ENCODE peak calls at places on chromosomes 13 and 19, in ten cellular contexts. G is RWPE1; D is AG08396; F is cardiac fibroblast; T is Caco-2; I is SW 1271; A is SW480; B is EL; Q is Jurkat, Clone E6-1; N is activated naive CD4-positive, alpha-beta T cell treated with anti-CD3 and anti-CD28 coated beads, Interleukin-2, amount 50 U/mL, for 16 hours. R is an unnamed sample.

GRCh38 chr19:38711726-38712153 is 32.5 kb downstream of the CAPN12 start:
- DNase-seq in A (peak), G (no peak), D (peak), F (peak), T (no peak), I (no peak), Q (no peak), B (peak), N (no peak), R (no peak)

GRCh38 chr19:2309734-2310362 is 1.9 kb upstream of the LINGO3 start:
- DNase-seq in G (no peak), B (peak), F (no peak), Q (no peak), I (no peak), A (peak), T (no peak), D (no peak), N (no peak), R (no peak)

GRCh38 chr13:106432636-106433035 is 102.8 kb downstream of the EFNB2 start:
- DNase-seq in D (no peak), B (peak), I (no peak), N (no peak), G (peak), Q (no peak), A (peak), F (no peak), T (no peak), R (no peak)

GRCh38 chr13:69300131-69300530 is 807.5 kb upstream of the ATXN8OS start:
- DNase-seq in G (no peak), D (no peak), Q (no peak), B (no peak), F (no peak), T (no peak), I (no peak), N (no peak), A (no peak), R (no peak)

GRCh38 chr19:17766543-17767131 is 15.4 kb downstream of the FCHO1 start:
- DNase-seq in B (peak), T (peak), F (peak), A (peak), G (peak), Q (no peak), N (peak), I (peak), D (peak), R (peak)

GRCh38 chr13:24038846-24039330 is 121.6 kb upstream of the SPATA13 start:
- DNase-seq in B (peak), F (no peak), I (no peak), D (peak), Q (no peak), G (no peak), T (no peak), N (no peak), A (peak), R (no peak)

GRCh38 chr13:31424130-31424729 is 224.5 kb downstream of the B3GLCT start:
- DNase-seq in Q (peak), D (peak), B (peak), G (peak), T (peak), A (peak), N (peak), F (peak), I (peak), R (peak)

GRCh38 chr13:21011378-21011777 is 50.0 kb downstream of the LATS2 start:
- DNase-seq in N (no peak), T (no peak), A (no peak), F (no peak), B (peak), Q (no peak), I (no peak), D (no peak), G (no peak), R (no peak)

GRCh38 chr19:55212447-55212846 is 3.1 kb upstream of the PTPRH start:
- DNase-seq in I (peak), Q (peak), D (no peak), F (no peak), T (peak), B (no peak), G (peak), A (peak), N (peak), R (peak)

GRCh38 chr19:14183741-14184395 is 22.1 kb downstream of the ADGRL1 start:
- DNase-seq in G (no peak), F (no peak), A (no peak), N (no peak), Q (no peak), B (no peak), T (no peak), I (no peak), D (no peak), R (no peak)

GRCh38 chr19:28960586-28960985 is 252.4 kb downstream of the UQCRFS1 start:
- DNase-seq in B (peak), D (no peak), Q (no peak), F (no peak), N (no peak), I (no peak), T (no peak), A (no peak), G (no peak), R (no peak)

GRCh38 chr13:57583529-57583928 is 48.0 kb upstream of the PCDH17 start:
- DNase-seq in D (no peak), Q (no peak), B (no peak), T (no peak), G (no peak), A (no peak), F (no peak), N (no peak), I (no peak), R (no peak)

GRCh38 chr19:23440791-23441190 is 45.5 kb upstream of the ZNF91 start:
- DNase-seq in N (no peak), G (no peak), D (no peak), A (no peak), I (no peak), B (no peak), Q (no peak), F (no peak), T (peak), R (peak)

GRCh38 chr19:41877916-41878905 is 1.1 kb downstream of the CD79A start:
- DNase-seq in D (no peak), Q (no peak), F (no peak), A (no peak), N (no peak), T (no peak), I (no peak), B (no peak), G (no peak), R (no peak)

GRCh38 chr19:44539236-44539819 is 9.9 kb upstream of the CEACAM20 start:
- DNase-seq in D (no peak), I (no peak), F (no peak), G (peak), A (no peak), N (no peak), B (peak), Q (no peak), T (no peak), R (no peak)

GRCh38 chr19:13993554-13994308 is 12.4 kb downstream of the RFX1 start:
- DNase-seq in F (no peak), G (no peak), D (no peak), I (no peak), Q (no peak), A (no peak), T (no peak), N (no peak), B (no peak), R (no peak)

GRCh38 chr19:33040994-33041827 is 23.5 kb downstream of the RHPN2 start:
- DNase-seq in G (peak), T (peak), A (peak), F (peak), N (no peak), B (no peak), D (no peak), I (no peak), Q (no peak), R (no peak)

R was measured in NAMALWA.